ENCODE peak calls at places on chromosomes 4 and X, in nine cellular contexts. B, H, R, O, C, A, G, P and T are unnamed samples.
A peak's percentile ranks its signal among the peaks of the same experiment; 100 is the strongest.

GRCh38 chr4:65344278-65344825 is 325.9 kb downstream of the EPHA5 start:
- DNase-seq in R (no peak), H (no peak), O (no peak), P (no peak), G (no peak), A (no peak), C (no peak), B (no peak), T (no peak)

GRCh38 chrX:113297456-113297855 is 456.8 kb upstream of the AMOT start:
- DNase-seq in H (no peak), O (no peak), A (no peak), B (no peak), C (no peak), R (no peak), G (no peak), P (no peak), T (no peak)

GRCh38 chrX:119763175-119763574 is 4.8 kb downstream of the SOWAHD start:
- DNase-seq in O (no peak), C (no peak), H (no peak), B (no peak), G (peak; percentile 58), P (no peak), R (peak; percentile 84), A (peak; percentile 48), T (no peak)

GRCh38 chr4:67035501-67035900 is 509.8 kb downstream of the CENPC start:
- DNase-seq in H (no peak), A (no peak), O (no peak), P (no peak), C (no peak), G (peak; percentile 34), R (no peak), B (no peak), T (no peak)

GRCh38 chr4:82217986-82218715 is 155.6 kb downstream of the HNRNPD start:
- DNase-seq in H (no peak), R (no peak), B (peak; percentile 8), A (no peak), G (no peak), O (no peak), P (no peak), C (no peak), T (no peak)

GRCh38 chr4:75745192-75745591 is 20.8 kb downstream of the USO1 start:
- DNase-seq in R (no peak), G (peak; percentile 66), A (peak; percentile 67), P (no peak), C (no peak), O (no peak), H (no peak), B (no peak), T (no peak)

GRCh38 chrX:138492371-138492770 is 219.1 kb downstream of the FGF13 start:
- DNase-seq in C (no peak), A (no peak), O (no peak), B (no peak), P (no peak), G (no peak), H (no peak), R (no peak), T (no peak)

GRCh38 chrX:7132335-7133035 is 15.0 kb upstream of the STS start:
- DNase-seq in C (peak; percentile 86), O (peak; percentile 74), A (peak; percentile 65), R (peak; percentile 44), H (no peak), B (no peak), G (peak; percentile 75), P (peak; percentile 86), T (no peak)

GRCh38 chrX:87397103-87397886 is 120.3 kb upstream of the KLHL4 start:
- DNase-seq in C (no peak), H (no peak), P (no peak), A (peak; percentile 1), O (no peak), R (no peak), B (no peak), G (peak; percentile 41), T (no peak)

GRCh38 chrX:141468940-141469339 is 115.6 kb downstream of the SPANXA1 start:
- DNase-seq in H (no peak), G (no peak), R (peak; percentile 10), A (peak; percentile 1), C (no peak), P (no peak), B (no peak), O (no peak), T (no peak)

GRCh38 chrX:72620550-72621145 is 48.0 kb upstream of the HDAC8 start:
- DNase-seq in O (peak; percentile 23), R (peak; percentile 37), C (no peak), B (no peak), A (peak; percentile 91), P (peak; percentile 93), H (no peak), G (peak; percentile 87), T (peak; percentile 33)

GRCh38 chrX:54029543-54030143 is 14.6 kb downstream of the PHF8 start:
- DNase-seq in G (no peak), O (peak; percentile 56), R (no peak), P (peak; percentile 64), H (no peak), A (no peak), B (no peak), C (no peak), T (no peak)

GRCh38 chr4:3111461-3111860 is 37.0 kb downstream of the HTT start:
- DNase-seq in P (no peak), C (peak; percentile 61), B (no peak), H (no peak), O (no peak), G (peak; percentile 91), A (peak; percentile 38), R (no peak), T (no peak)

GRCh38 chr4:26320159-26320452 is 708 bp upstream of the RBPJ start:
- DNase-seq in C (no peak), H (no peak), G (no peak), B (no peak), P (no peak), A (peak; percentile 43), O (no peak), R (no peak), T (no peak)

GRCh38 chr4:57065730-57066482 is 44.3 kb downstream of the IGFBP7 start:
- DNase-seq in O (no peak), H (no peak), A (no peak), P (no peak), R (no peak), B (no peak), G (no peak), C (no peak), T (no peak)

GRCh38 chrX:33725556-33726232 is 406.4 kb downstream of the FAM47A start:
- DNase-seq in C (peak; percentile 76), G (peak; percentile 0), H (no peak), O (peak; percentile 22), B (peak; percentile 1), R (no peak), A (peak; percentile 47), P (peak; percentile 38), T (peak; percentile 15)

GRCh38 chrX:33726281-33727160 is 405.6 kb downstream of the FAM47A start:
- DNase-seq in P (no peak), R (no peak), B (no peak), C (peak; percentile 59), O (peak; percentile 28), A (no peak), G (no peak), H (no peak), T (peak; percentile 5)

DNA sequence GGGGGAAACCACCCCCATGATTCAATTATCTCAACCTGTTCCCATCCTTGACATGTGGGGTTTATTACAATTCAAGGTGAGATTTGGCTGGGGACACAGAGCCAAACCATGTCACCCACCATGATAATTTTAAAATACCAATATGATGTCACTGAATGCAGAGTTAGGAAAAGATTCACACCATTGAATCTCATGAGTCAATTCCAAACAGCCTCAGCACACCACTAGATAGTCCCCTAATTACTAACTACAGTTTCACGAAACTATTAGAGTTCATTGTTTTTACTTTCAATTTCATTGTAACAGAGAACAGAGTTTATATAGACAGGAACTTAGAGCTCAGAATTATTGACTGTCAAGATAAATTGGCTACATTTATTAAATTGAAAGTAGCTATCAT is 410.2 kb downstream of the FAM47A start:
- DNase-seq in B (no peak), A (no peak), C (no peak), H (no peak), P (no peak), G (no peak), R (no peak), O (no peak), T (no peak)
- H3K4me3 ChIP-seq in B (no peak overlapping the region), A (no peak overlapping the region), C (no peak overlapping the region), H (no peak overlapping the region), P (no peak overlapping the region), G (no peak overlapping the region), R (no peak overlapping the region), O (no peak overlapping the region), T (no peak overlapping the region)

DNA sequence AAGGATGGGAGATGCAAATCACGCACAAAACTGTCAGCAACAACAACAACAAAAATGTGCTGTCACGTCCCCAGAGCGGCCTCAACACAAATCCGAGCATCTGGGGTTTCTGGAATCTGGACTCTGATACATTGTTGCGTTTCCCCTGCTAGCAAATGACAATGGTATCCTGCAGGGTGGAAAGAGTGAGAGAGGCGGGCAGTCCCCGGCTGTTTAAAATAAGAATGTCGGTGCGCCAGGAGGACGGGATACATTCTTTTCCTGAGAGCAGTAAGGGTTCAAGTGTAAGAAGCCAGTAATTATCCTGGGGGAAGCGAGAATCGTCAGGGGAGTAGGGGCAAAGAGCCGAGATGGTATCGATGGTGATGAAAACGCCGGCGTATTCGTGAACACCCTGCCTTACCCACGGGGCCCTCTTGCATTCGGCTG is 310.2 kb downstream of the ASMT start:
- DNase-seq in H (no peak), R (no peak), B (no peak), O (no peak), G (no peak), A (no peak), C (peak; percentile 92), P (no peak), T (no peak)
- H3K4me3 ChIP-seq in H (no peak overlapping the region), R (no peak overlapping the region), B (no peak overlapping the region), O (no peak overlapping the region), G (no peak overlapping the region), A (no peak overlapping the region), C (peak overlapping the region; percentile 30), P (no peak overlapping the region), T (no peak overlapping the region)

GRCh38 chr4:139763668-139764067 is 98.0 kb downstream of the MGST2 start:
- DNase-seq in G (peak; percentile 24), R (no peak), C (no peak), H (no peak), O (no peak), B (no peak), A (no peak), P (no peak), T (no peak)
- H3K4me3 ChIP-seq in G (no peak overlapping the region), R (no peak overlapping the region), C (no peak overlapping the region), H (no peak overlapping the region), O (peak overlapping the region; percentile 39), B (no peak overlapping the region), A (no peak overlapping the region), P (no peak overlapping the region), T (peak overlapping the region; percentile 51)

DNA sequence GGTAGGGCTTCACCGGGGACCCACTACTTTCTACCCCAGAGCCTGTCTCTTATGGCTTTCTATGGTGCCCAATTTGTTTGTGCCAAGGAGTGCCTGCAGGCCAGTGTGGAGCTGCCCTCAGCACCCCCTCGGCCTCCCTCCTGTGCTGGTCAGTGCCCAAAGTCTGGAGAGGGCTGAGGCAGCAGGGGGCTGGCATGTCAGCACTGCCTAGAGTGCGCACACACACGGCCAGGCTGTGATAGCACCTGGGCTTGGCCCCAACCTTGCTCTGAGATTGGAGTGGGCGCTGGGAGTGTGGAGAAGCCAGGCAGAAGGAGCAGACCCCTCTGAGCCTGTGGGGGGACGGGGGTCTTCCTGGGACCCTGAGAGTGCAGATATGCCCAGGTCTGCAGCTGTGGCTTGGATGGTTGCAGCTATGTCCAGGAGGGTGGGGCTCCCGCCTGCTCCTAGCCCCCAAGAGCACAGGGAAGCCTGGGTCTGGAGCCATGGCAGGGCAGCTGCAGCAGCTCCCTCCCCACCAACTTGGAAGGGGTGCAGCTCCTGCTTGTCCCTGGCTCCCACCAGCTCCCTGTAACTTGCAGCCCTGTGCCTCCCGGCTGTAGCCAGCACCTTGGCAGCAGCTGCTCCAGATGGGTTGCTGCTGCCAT is 46.3 kb downstream of the GAGE1 start:
- DNase-seq in H (no peak), B (no peak), C (no peak), P (no peak), A (no peak), R (no peak), G (no peak), O (no peak), T (no peak)
- H3K4me3 ChIP-seq in H (no peak overlapping the region), B (no peak overlapping the region), C (no peak overlapping the region), P (no peak overlapping the region), A (no peak overlapping the region), R (no peak overlapping the region), G (no peak overlapping the region), O (no peak overlapping the region), T (no peak overlapping the region)